ENCODE peak calls at places on chromosomes 1 and 21, in four cellular contexts. V, K, G and D are unnamed samples.

GRCh38 chr1:193229136-193229535 is 42.7 kb upstream of the B3GALT2 start:
- DNase-seq in G (no peak), V (no peak), K (peak), D (no peak)

GRCh38 chr1:156750932-156751723 is at the start of gene HDGF:
- DNase-seq in K (no peak), V (peak), G (no peak), D (peak)

GRCh38 chr1:185636848-185637247 is 97.3 kb upstream of the HMCN1 start:
- DNase-seq in V (no peak), K (no peak), G (peak), D (no peak)

GRCh38 chr21:33434770-33435360 is 31.7 kb downstream of the IFNGR2 start:
- DNase-seq in K (peak), G (peak), V (no peak), D (peak)

GRCh38 chr1:178189814-178190213 is 95.9 kb downstream of the RASAL2 start:
- DNase-seq in G (peak), K (peak), V (peak), D (peak)

GRCh38 chr1:110148961-110149360 is 1.3 kb upstream of the SLC6A17 start:
- DNase-seq in K (no peak), V (no peak), G (no peak), D (peak)

GRCh38 chr1:93703649-93704048 is 22.0 kb upstream of the BCAR3 start:
- DNase-seq in K (no peak), G (no peak), V (no peak), D (peak)

GRCh38 chr1:17218939-17219338 is 14.0 kb downstream of the PADI1 start:
- DNase-seq in G (no peak), V (no peak), K (no peak), D (no peak)

GRCh38 chr1:157000686-157001085 is 44.9 kb downstream of the ARHGEF11 start:
- DNase-seq in G (no peak), V (no peak), K (no peak), D (no peak)

GRCh38 chr1:186662752-186663151 is 17.5 kb downstream of the PTGS2 start:
- DNase-seq in V (no peak), K (no peak), G (no peak), D (no peak)

GRCh38 chr1:7961199-7962010 is at the start of gene PARK7:
- DNase-seq in V (peak), G (peak), K (peak), D (peak)

GRCh38 chr1:61226791-61227567 is 144.6 kb downstream of the NFIA start:
- DNase-seq in V (no peak), K (no peak), G (no peak), D (no peak)

GRCh38 chr1:167701510-167701909 is 20.3 kb upstream of the MPZL1 start:
- DNase-seq in V (no peak), K (no peak), G (no peak), D (no peak)

GRCh38 chr1:94142583-94142982 is 21.6 kb upstream of the ABCA4 start:
- DNase-seq in G (no peak), K (no peak), V (no peak), D (no peak)

GRCh38 chr1:3405974-3406867 is 48.2 kb upstream of the ARHGEF16 start:
- DNase-seq in K (no peak), G (no peak), V (no peak), D (no peak)

GRCh38 chr1:234978397-234979291 is 150.0 kb downstream of the TOMM20 start:
- DNase-seq in K (no peak), V (no peak), G (peak), D (no peak)

GRCh38 chr1:16607433-16607851 is 5.9 kb downstream of the NBPF1 start:
- DNase-seq in G (no peak), V (no peak), K (no peak), D (no peak)

GRCh38 chr1:205585169-205585834 is 46.5 kb downstream of the ELK4 start:
- DNase-seq in V (no peak), K (no peak), G (no peak), D (no peak)

GRCh38 chr1:8004803-8005573 is 21.1 kb downstream of the ERRFI1 start:
- DNase-seq in G (no peak), K (peak), V (no peak), D (peak)

GRCh38 chr1:44025816-44026215 is 5.4 kb downstream of the SLC6A9 start:
- DNase-seq in V (no peak), G (no peak), K (no peak), D (peak)

GRCh38 chr1:158711098-158711497 is 9.4 kb downstream of the OR6K3 start:
- DNase-seq in G (no peak), K (no peak), V (no peak), D (no peak)

GRCh38 chr1:40793617-40794016 is 10.0 kb downstream of the KCNQ4 start:
- DNase-seq in G (no peak), K (no peak), V (no peak), D (no peak)

GRCh38 chr1:88736633-88737248 is 52.7 kb downstream of the PKN2 start:
- DNase-seq in G (no peak), V (peak), K (peak), D (peak)

GRCh38 chr1:184405743-184406142 is 18.9 kb downstream of the C1orf21 start:
- DNase-seq in V (no peak), K (no peak), G (no peak), D (no peak)

GRCh38 chr1:221246628-221247027 is 367.4 kb downstream of the HLX start:
- DNase-seq in K (no peak), V (no peak), G (no peak), D (no peak)

DNA sequence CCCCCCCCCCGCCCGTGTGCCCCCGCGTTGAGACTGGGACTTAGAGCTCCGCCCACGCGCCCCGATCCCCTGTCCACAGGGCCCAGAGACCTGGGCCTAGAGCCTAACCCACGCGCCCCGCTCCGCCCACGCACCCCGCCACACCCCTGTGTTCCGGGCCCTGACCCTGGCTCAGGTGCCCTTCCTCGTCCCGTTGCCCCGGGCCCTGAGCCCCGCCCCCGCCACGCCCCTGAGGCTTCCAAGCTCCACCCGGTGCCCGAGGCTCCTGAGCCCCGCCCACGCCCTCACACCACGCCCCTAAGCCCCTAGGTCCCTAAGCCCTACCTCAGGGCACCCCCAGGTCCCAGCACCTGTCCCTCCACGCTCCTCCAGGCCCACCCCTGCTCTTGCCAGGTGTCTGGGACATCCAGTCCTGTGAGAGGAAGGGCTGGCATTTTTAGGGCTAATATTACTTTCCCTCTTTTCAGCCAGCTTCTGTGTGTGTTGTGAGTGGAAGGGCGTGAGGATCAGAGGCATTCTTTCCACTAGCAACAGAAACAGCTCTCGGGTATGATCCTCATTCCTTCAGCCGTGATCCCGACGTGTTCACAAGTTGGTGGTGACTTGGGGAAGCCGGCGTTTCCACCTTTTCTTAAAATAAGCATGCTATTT is 614 bp upstream of the GPR157 start:
- DNase-seq in V (peak), K (no peak), G (peak), D (peak)
- TF ChIP-seq CTCF in V (no peak), K (no peak), G (no peak), D (no peak)

GRCh38 chr1:27532119-27532695 is 42.2 kb upstream of the WASF2 start:
- DNase-seq in K (no peak), G (no peak), V (no peak), D (no peak)
- TF ChIP-seq CTCF in K (no peak), G (no peak), V (no peak), D (no peak)

GRCh38 chr1:67460648-67461500 is 30.7 kb upstream of the SERBP1 start:
- DNase-seq in G (no peak), V (no peak), K (no peak), D (no peak)

GRCh38 chr1:67457247-67457646 is 27.0 kb upstream of the SERBP1 start:
- DNase-seq in V (no peak), G (no peak), K (no peak), D (no peak)

GRCh38 chr1:67458663-67459062 is 28.5 kb upstream of the SERBP1 start:
- DNase-seq in V (no peak), K (no peak), G (no peak), D (no peak)

GRCh38 chr1:67463298-67463960 is 33.2 kb upstream of the SERBP1 start:
- DNase-seq in K (no peak), G (no peak), V (no peak), D (no peak)

DNA sequence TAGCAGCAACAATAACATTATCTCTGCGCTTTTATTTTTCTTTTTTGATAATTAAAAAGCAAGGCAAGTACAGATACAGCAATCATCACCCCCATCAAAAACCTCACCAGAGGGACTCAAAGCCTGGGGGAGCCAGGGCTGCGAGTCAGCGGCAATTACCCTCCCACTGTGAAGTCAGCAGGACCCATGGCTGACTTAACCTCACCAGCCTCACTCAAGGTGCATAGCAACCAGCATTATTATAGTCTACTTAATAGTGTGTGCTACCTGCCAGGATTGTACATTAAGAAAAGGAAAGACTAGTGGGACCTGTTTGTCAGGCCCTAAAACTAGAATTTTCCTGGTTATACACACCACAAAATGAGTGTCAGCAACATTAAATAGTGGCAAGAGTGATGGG is 28.9 kb upstream of the SERBP1 start:
- DNase-seq in K (no peak), G (no peak), V (no peak), D (no peak)
- TF ChIP-seq CTCF in K (no peak), G (no peak), V (no peak), D (no peak)

DNA sequence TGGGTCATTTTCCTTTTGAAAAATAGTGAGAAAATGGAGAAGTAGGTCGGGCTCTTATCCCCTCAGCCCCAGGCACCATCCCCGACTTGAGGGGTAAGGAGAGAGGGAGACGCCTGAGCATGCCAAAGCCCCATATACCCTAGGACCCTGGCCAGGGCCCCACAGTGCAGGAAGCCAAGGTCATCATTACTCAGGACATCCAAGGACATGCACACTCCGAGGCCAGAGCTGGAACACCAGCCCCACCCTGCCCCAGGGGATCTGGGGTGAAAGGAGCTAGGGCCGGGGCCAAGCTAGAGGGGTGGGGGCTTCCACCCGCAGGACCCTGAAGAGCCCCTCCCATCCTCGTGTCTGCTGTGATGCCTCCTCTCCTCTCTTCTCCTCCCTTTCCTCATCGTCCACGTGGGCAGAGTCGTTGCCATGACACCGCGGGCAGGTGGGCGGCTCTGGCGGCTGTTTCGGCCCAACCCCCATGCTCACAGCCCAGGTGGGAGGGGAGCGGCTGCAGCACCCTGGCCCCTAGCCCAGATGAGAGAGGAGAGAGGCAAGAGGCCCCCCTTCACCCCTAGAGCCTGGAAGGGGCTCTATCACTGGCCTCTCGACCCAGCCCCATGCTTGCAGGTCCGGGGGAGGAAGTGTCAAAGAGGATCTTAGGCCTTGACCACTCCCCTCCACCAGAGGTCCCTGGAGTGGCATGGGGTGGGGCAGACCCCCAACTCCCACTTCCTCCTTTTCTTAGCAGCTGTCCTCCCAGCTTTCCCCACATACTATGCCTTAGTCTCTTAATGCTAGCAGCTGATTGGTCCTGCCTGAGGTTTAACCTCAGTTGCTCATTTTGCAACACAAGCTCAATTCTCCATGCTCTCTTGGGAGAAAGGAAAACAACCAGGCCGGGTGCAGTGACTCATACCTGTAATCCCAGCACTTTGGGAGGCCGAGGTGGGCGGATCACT is 10.6 kb downstream of the DLGAP3 start:
- DNase-seq in V (no peak), K (no peak), G (peak), D (no peak)
- TF ChIP-seq CTCF in V (no peak), K (no peak), G (peak), D (no peak)